ENCODE peak calls at places on chromosomes 2 and 18, in nine cellular contexts. One of them, this sample, is unnamed.

GRCh38 chr2:159615936-159616733 is at the start of gene BAZ2B:
- DNase-seq in spleen: no peak
- DNase-seq in A549: peak; percentile 79
- DNase-seq in ovary: peak; percentile 66
- DNase-seq in thyroid gland: peak; percentile 58
- DNase-seq in tibial nerve: no peak
- DNase-seq in body of pancreas: peak; percentile 63
- DNase-seq in uterus: peak; percentile 56
- DNase-seq in heart left ventricle: no peak
- DNase-seq in this sample: no peak

GRCh38 chr2:99821572-99822369 is 320.6 kb downstream of the AFF3 start:
- DNase-seq in spleen: no peak
- DNase-seq in A549: no peak
- DNase-seq in ovary: no peak
- DNase-seq in thyroid gland: no peak
- DNase-seq in tibial nerve: no peak
- DNase-seq in body of pancreas: no peak
- DNase-seq in uterus: no peak
- DNase-seq in heart left ventricle: no peak
- DNase-seq in this sample: no peak

GRCh38 chr18:48781041-48781989 is 169.4 kb downstream of the SMAD7 start:
- DNase-seq in spleen: peak; percentile 90
- DNase-seq in A549: no peak
- DNase-seq in ovary: peak; percentile 80
- DNase-seq in thyroid gland: peak; percentile 75
- DNase-seq in tibial nerve: peak; percentile 58
- DNase-seq in body of pancreas: peak; percentile 71
- DNase-seq in uterus: peak; percentile 68
- DNase-seq in heart left ventricle: peak; percentile 95
- DNase-seq in this sample: peak; percentile 75

GRCh38 chr2:7671312-7671711 is 754.1 kb downstream of the RNF144A start:
- DNase-seq in spleen: no peak
- DNase-seq in A549: no peak
- DNase-seq in ovary: no peak
- DNase-seq in thyroid gland: peak; percentile 5
- DNase-seq in tibial nerve: peak; percentile 22
- DNase-seq in body of pancreas: no peak
- DNase-seq in uterus: no peak
- DNase-seq in heart left ventricle: peak; percentile 76
- DNase-seq in this sample: no peak

GRCh38 chr2:163681765-163682164 is 54.0 kb downstream of the FIGN start:
- DNase-seq in spleen: no peak
- DNase-seq in A549: no peak
- DNase-seq in ovary: peak; percentile 61
- DNase-seq in thyroid gland: no peak
- DNase-seq in tibial nerve: no peak
- DNase-seq in body of pancreas: peak; percentile 15
- DNase-seq in uterus: peak; percentile 40
- DNase-seq in heart left ventricle: peak; percentile 37
- DNase-seq in this sample: no peak

GRCh38 chr2:216118474-216118873 is 9.3 kb downstream of the XRCC5 start:
- DNase-seq in spleen: no peak
- DNase-seq in A549: no peak
- DNase-seq in ovary: no peak
- DNase-seq in thyroid gland: no peak
- DNase-seq in tibial nerve: no peak
- DNase-seq in body of pancreas: no peak
- DNase-seq in uterus: no peak
- DNase-seq in heart left ventricle: no peak
- DNase-seq in this sample: no peak

GRCh38 chr2:38216886-38217285 is 140.9 kb upstream of the CYP1B1 start:
- DNase-seq in spleen: no peak
- DNase-seq in A549: no peak
- DNase-seq in ovary: no peak
- DNase-seq in thyroid gland: no peak
- DNase-seq in tibial nerve: no peak
- DNase-seq in body of pancreas: no peak
- DNase-seq in uterus: no peak
- DNase-seq in heart left ventricle: no peak
- DNase-seq in this sample: no peak

GRCh38 chr2:23376075-23376474 is 8.9 kb upstream of the KLHL29 start:
- DNase-seq in spleen: no peak
- DNase-seq in A549: no peak
- DNase-seq in ovary: no peak
- DNase-seq in thyroid gland: no peak
- DNase-seq in tibial nerve: no peak
- DNase-seq in body of pancreas: no peak
- DNase-seq in uterus: no peak
- DNase-seq in heart left ventricle: no peak
- DNase-seq in this sample: no peak

GRCh38 chr2:69704446-69704845 is 37.5 kb upstream of the ANXA4 start:
- DNase-seq in spleen: no peak
- DNase-seq in A549: no peak
- DNase-seq in ovary: no peak
- DNase-seq in thyroid gland: no peak
- DNase-seq in tibial nerve: no peak
- DNase-seq in body of pancreas: no peak
- DNase-seq in uterus: no peak
- DNase-seq in heart left ventricle: no peak
- DNase-seq in this sample: no peak

GRCh38 chr2:127371037-127371436 is 16.7 kb downstream of the MAP3K2 start:
- DNase-seq in spleen: no peak
- DNase-seq in A549: peak; percentile 54
- DNase-seq in ovary: no peak
- DNase-seq in thyroid gland: peak; percentile 81
- DNase-seq in tibial nerve: peak; percentile 37
- DNase-seq in body of pancreas: no peak
- DNase-seq in uterus: peak; percentile 26
- DNase-seq in heart left ventricle: peak; percentile 72
- DNase-seq in this sample: no peak

GRCh38 chr2:204401114-204401513 is 144.2 kb upstream of the PARD3B start:
- DNase-seq in spleen: no peak
- DNase-seq in A549: no peak
- DNase-seq in ovary: no peak
- DNase-seq in thyroid gland: no peak
- DNase-seq in tibial nerve: no peak
- DNase-seq in body of pancreas: no peak
- DNase-seq in uterus: no peak
- DNase-seq in heart left ventricle: no peak
- DNase-seq in this sample: no peak
- TF ChIP-seq POLR2A in spleen: no peak
- TF ChIP-seq POLR2A in A549: no peak
- TF ChIP-seq POLR2A in ovary: no peak
- TF ChIP-seq POLR2A in thyroid gland: no peak
- TF ChIP-seq POLR2A in tibial nerve: no peak
- TF ChIP-seq POLR2A in body of pancreas: no peak
- TF ChIP-seq POLR2A in uterus: no peak
- TF ChIP-seq POLR2A in heart left ventricle: no peak
- TF ChIP-seq POLR2A in this sample: no peak

GRCh38 chr2:212361174-212361756 is 177.3 kb downstream of the ERBB4 start:
- DNase-seq in spleen: no peak
- DNase-seq in A549: no peak
- DNase-seq in ovary: no peak
- DNase-seq in thyroid gland: no peak
- DNase-seq in tibial nerve: no peak
- DNase-seq in body of pancreas: no peak
- DNase-seq in uterus: no peak
- DNase-seq in heart left ventricle: no peak
- DNase-seq in this sample: no peak

GRCh38 chr2:212357606-212358005 is 181.0 kb downstream of the ERBB4 start:
- DNase-seq in spleen: no peak
- DNase-seq in A549: no peak
- DNase-seq in ovary: no peak
- DNase-seq in thyroid gland: no peak
- DNase-seq in tibial nerve: no peak
- DNase-seq in body of pancreas: no peak
- DNase-seq in uterus: no peak
- DNase-seq in heart left ventricle: no peak
- DNase-seq in this sample: no peak

GRCh38 chr2:212359425-212360067 is 179.1 kb downstream of the ERBB4 start:
- DNase-seq in spleen: no peak
- DNase-seq in A549: no peak
- DNase-seq in ovary: no peak
- DNase-seq in thyroid gland: no peak
- DNase-seq in tibial nerve: no peak
- DNase-seq in body of pancreas: no peak
- DNase-seq in uterus: no peak
- DNase-seq in heart left ventricle: no peak
- DNase-seq in this sample: no peak

GRCh38 chr2:212364106-212364505 is 174.5 kb downstream of the ERBB4 start:
- DNase-seq in spleen: no peak
- DNase-seq in A549: no peak
- DNase-seq in ovary: no peak
- DNase-seq in thyroid gland: no peak
- DNase-seq in tibial nerve: no peak
- DNase-seq in body of pancreas: no peak
- DNase-seq in uterus: no peak
- DNase-seq in heart left ventricle: no peak
- DNase-seq in this sample: no peak

DNA sequence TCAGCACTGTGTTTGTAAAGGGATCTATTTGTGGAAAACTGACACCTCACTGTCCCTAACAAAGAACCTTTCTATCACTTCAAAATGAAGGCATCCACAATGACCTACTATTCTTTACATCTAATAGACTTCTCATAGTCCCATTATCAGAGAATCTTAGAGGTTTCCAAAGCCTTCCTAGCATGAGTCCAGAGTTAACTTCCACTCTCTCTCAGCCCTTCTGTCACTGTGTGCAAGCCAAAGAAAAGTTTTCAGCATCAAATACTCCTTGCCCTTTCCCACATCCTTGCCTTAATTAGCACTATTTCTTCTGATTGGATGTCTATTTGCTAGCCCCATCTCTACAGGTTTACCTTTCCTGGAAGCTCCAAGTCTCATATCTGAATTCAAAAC is 178.5 kb downstream of the ERBB4 start:
- DNase-seq in spleen: no peak
- DNase-seq in A549: no peak
- DNase-seq in ovary: no peak
- DNase-seq in thyroid gland: no peak
- DNase-seq in tibial nerve: no peak
- DNase-seq in body of pancreas: no peak
- DNase-seq in uterus: no peak
- DNase-seq in heart left ventricle: no peak
- DNase-seq in this sample: no peak
- H3K27ac ChIP-seq in spleen: no peak overlapping the region
- H3K27ac ChIP-seq in A549: no peak overlapping the region
- H3K27ac ChIP-seq in ovary: no peak overlapping the region
- H3K27ac ChIP-seq in thyroid gland: no peak overlapping the region
- H3K27ac ChIP-seq in tibial nerve: no peak overlapping the region
- H3K27ac ChIP-seq in body of pancreas: no peak overlapping the region
- H3K27ac ChIP-seq in uterus: no peak overlapping the region
- H3K27ac ChIP-seq in heart left ventricle: no peak overlapping the region
- H3K27ac ChIP-seq in this sample: no peak overlapping the region

DNA sequence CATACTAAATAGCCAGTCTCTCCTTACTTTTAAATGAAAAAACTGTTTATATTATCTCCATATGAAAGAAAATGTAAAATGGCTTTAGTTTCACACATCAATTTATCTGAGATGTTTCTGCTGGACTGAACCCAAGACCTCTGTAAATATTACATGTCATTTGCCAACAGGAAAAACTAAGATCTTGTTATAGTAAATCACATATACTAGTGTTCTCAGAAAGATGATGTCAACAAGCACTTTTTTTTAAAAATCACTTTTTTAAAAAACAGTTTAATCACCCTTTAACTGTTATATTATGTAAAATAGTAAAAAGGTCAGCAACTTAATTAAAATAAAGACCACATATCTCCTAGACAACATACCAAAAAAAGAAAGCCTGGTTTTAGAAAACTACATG is 46.3 kb downstream of the PTPN2 start:
- DNase-seq in spleen: no peak
- DNase-seq in A549: peak; percentile 34
- DNase-seq in ovary: no peak
- DNase-seq in thyroid gland: no peak
- DNase-seq in tibial nerve: no peak
- DNase-seq in body of pancreas: no peak
- DNase-seq in uterus: no peak
- DNase-seq in heart left ventricle: no peak
- DNase-seq in this sample: no peak
- H3K4me3 ChIP-seq in spleen: no peak overlapping the region
- H3K4me3 ChIP-seq in A549: no peak overlapping the region
- H3K4me3 ChIP-seq in ovary: no peak overlapping the region
- H3K4me3 ChIP-seq in thyroid gland: no peak overlapping the region
- H3K4me3 ChIP-seq in tibial nerve: no peak overlapping the region
- H3K4me3 ChIP-seq in body of pancreas: no peak overlapping the region
- H3K4me3 ChIP-seq in uterus: no peak overlapping the region
- H3K4me3 ChIP-seq in heart left ventricle: no peak overlapping the region
- H3K4me3 ChIP-seq in this sample: no peak overlapping the region

GRCh38 chr2:173264152-173264551 is 90.5 kb upstream of the CDCA7 start:
- DNase-seq in spleen: no peak
- DNase-seq in A549: no peak
- DNase-seq in ovary: no peak
- DNase-seq in thyroid gland: no peak
- DNase-seq in tibial nerve: no peak
- DNase-seq in body of pancreas: no peak
- DNase-seq in uterus: no peak
- DNase-seq in heart left ventricle: no peak
- DNase-seq in this sample: peak; percentile 54

DNA sequence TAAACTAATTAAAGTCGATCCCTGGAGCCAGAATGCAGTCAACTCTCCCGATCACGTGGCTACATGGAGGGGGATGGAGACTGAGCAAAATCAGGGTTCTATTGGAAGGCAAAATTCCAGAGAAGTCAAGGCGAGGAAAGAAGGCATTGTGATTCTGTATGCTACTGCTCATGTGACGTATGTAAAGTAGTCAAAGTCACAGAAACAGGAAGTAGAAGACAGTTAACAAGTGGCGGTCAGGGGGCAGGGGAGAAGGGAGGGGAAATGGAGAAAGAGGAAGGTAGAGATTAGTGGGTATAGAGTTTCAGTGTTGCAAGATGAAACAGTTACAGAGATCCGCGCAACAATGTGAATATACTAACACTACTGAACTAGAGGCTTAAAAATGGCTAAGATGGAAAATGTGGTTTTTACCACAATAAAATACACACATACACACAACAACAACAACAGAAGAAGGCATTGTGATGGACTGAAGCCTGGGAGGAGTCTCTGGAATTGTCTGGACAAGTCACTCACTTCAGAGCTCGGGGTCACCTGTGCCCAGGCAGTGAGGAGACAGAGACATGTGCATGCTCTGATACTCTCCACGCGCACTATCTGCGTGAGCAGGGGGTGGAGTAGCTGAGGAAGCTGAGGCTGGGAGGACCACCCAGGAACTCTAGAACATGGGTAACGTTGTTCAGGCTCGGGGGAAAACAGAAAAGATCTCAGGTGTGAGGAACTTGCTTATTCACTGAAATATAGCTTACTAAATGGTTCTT is 89.9 kb upstream of the CDCA7 start:
- DNase-seq in spleen: peak; percentile 80
- DNase-seq in A549: no peak
- DNase-seq in ovary: no peak
- DNase-seq in thyroid gland: no peak
- DNase-seq in tibial nerve: no peak
- DNase-seq in body of pancreas: no peak
- DNase-seq in uterus: no peak
- DNase-seq in heart left ventricle: peak; percentile 41
- DNase-seq in this sample: peak; percentile 60
- TF ChIP-seq POLR2A in spleen: no peak
- TF ChIP-seq POLR2A in A549: no peak
- TF ChIP-seq POLR2A in ovary: no peak
- TF ChIP-seq POLR2A in thyroid gland: no peak
- TF ChIP-seq POLR2A in tibial nerve: no peak
- TF ChIP-seq POLR2A in body of pancreas: no peak
- TF ChIP-seq POLR2A in uterus: no peak
- TF ChIP-seq POLR2A in heart left ventricle: no peak
- TF ChIP-seq POLR2A in this sample: no peak

GRCh38 chr2:158499383-158499782 is 42.6 kb downstream of the PKP4 start:
- DNase-seq in spleen: no peak
- DNase-seq in A549: no peak
- DNase-seq in ovary: no peak
- DNase-seq in thyroid gland: no peak
- DNase-seq in tibial nerve: no peak
- DNase-seq in body of pancreas: no peak
- DNase-seq in uterus: no peak
- DNase-seq in heart left ventricle: no peak
- DNase-seq in this sample: no peak
- H3K27ac ChIP-seq in spleen: no peak overlapping the region
- H3K27ac ChIP-seq in A549: no peak overlapping the region
- H3K27ac ChIP-seq in ovary: no peak overlapping the region
- H3K27ac ChIP-seq in thyroid gland: no peak overlapping the region
- H3K27ac ChIP-seq in tibial nerve: no peak overlapping the region
- H3K27ac ChIP-seq in body of pancreas: no peak overlapping the region
- H3K27ac ChIP-seq in uterus: no peak overlapping the region
- H3K27ac ChIP-seq in heart left ventricle: no peak overlapping the region
- H3K27ac ChIP-seq in this sample: no peak overlapping the region